ENCODE peak calls at places on chromosomes 4 and X, in five cellular contexts. One of them, this sample, is unnamed.

GRCh38 chrX:137547291-137547690 is 18.6 kb upstream of the ZIC3 start:
- DNase-seq in PC-3: no peak
- DNase-seq in fibroblast of lung: no peak
- DNase-seq in GM12878: no peak
- DNase-seq in neural progenitor cell: peak
- DNase-seq in this sample: no peak

GRCh38 chr4:74418063-74418670 is 26.8 kb upstream of the AREG start:
- DNase-seq in PC-3: peak
- DNase-seq in fibroblast of lung: peak
- DNase-seq in GM12878: no peak
- DNase-seq in neural progenitor cell: no peak
- DNase-seq in this sample: no peak

GRCh38 chrX:3046253-3046909 is 5.1 kb downstream of the ARSF start:
- DNase-seq in PC-3: no peak
- DNase-seq in fibroblast of lung: no peak
- DNase-seq in GM12878: no peak
- DNase-seq in neural progenitor cell: no peak
- DNase-seq in this sample: peak

GRCh38 chrX:51891821-51892551 is 1.4 kb upstream of the MAGED1 start:
- DNase-seq in PC-3: no peak
- DNase-seq in fibroblast of lung: peak
- DNase-seq in GM12878: no peak
- DNase-seq in neural progenitor cell: peak
- DNase-seq in this sample: no peak

GRCh38 chr4:88101165-88101564 is 57.3 kb downstream of the ABCG2 start:
- DNase-seq in PC-3: no peak
- DNase-seq in fibroblast of lung: no peak
- DNase-seq in GM12878: peak
- DNase-seq in neural progenitor cell: no peak
- DNase-seq in this sample: no peak

GRCh38 chr4:1614854-1615595 is 69.1 kb downstream of the FAM53A start:
- DNase-seq in PC-3: peak
- DNase-seq in fibroblast of lung: no peak
- DNase-seq in GM12878: no peak
- DNase-seq in neural progenitor cell: no peak
- DNase-seq in this sample: no peak

GRCh38 chr4:94489075-94489474 is 37.3 kb downstream of the PDLIM5 start:
- DNase-seq in PC-3: no peak
- DNase-seq in fibroblast of lung: no peak
- DNase-seq in GM12878: no peak
- DNase-seq in neural progenitor cell: no peak
- DNase-seq in this sample: no peak

GRCh38 chr4:11010624-11011023 is 326.1 kb upstream of the CLNK start:
- DNase-seq in PC-3: no peak
- DNase-seq in fibroblast of lung: no peak
- DNase-seq in GM12878: no peak
- DNase-seq in neural progenitor cell: no peak
- DNase-seq in this sample: no peak

GRCh38 chr4:147103403-147103946 is 157.8 kb upstream of the TTC29 start:
- DNase-seq in PC-3: peak
- DNase-seq in fibroblast of lung: peak
- DNase-seq in GM12878: no peak
- DNase-seq in neural progenitor cell: no peak
- DNase-seq in this sample: no peak

GRCh38 chr4:91280551-91281290 is 1023.0 kb upstream of the GRID2 start:
- DNase-seq in PC-3: no peak
- DNase-seq in fibroblast of lung: no peak
- DNase-seq in GM12878: no peak
- DNase-seq in neural progenitor cell: no peak
- DNase-seq in this sample: no peak

GRCh38 chr4:101222156-101222845 is 125.0 kb downstream of the PPP3CA start:
- DNase-seq in PC-3: no peak
- DNase-seq in fibroblast of lung: peak
- DNase-seq in GM12878: no peak
- DNase-seq in neural progenitor cell: no peak
- DNase-seq in this sample: no peak

GRCh38 chr4:97720869-97721432 is 422.3 kb downstream of the STPG2 start:
- DNase-seq in PC-3: peak
- DNase-seq in fibroblast of lung: no peak
- DNase-seq in GM12878: no peak
- DNase-seq in neural progenitor cell: peak
- DNase-seq in this sample: no peak

GRCh38 chrX:43589735-43590515 is 66.2 kb upstream of the MAOA start:
- DNase-seq in PC-3: peak
- DNase-seq in fibroblast of lung: peak
- DNase-seq in GM12878: no peak
- DNase-seq in neural progenitor cell: no peak
- DNase-seq in this sample: no peak

GRCh38 chr4:145930592-145930991 is 8.0 kb downstream of the ZNF827 start:
- DNase-seq in PC-3: no peak
- DNase-seq in fibroblast of lung: peak
- DNase-seq in GM12878: no peak
- DNase-seq in neural progenitor cell: no peak
- DNase-seq in this sample: no peak

GRCh38 chrX:53294024-53294648 is 12.8 kb upstream of the IQSEC2 start:
- DNase-seq in PC-3: peak
- DNase-seq in fibroblast of lung: peak
- DNase-seq in GM12878: no peak
- DNase-seq in neural progenitor cell: no peak
- DNase-seq in this sample: no peak

GRCh38 chr4:173990126-173990878 is 293.2 kb downstream of the FBXO8 start:
- DNase-seq in PC-3: peak
- DNase-seq in fibroblast of lung: peak
- DNase-seq in GM12878: no peak
- DNase-seq in neural progenitor cell: peak
- DNase-seq in this sample: no peak

GRCh38 chr4:98642991-98643426 is 15.4 kb downstream of the TSPAN5 start:
- DNase-seq in PC-3: peak
- DNase-seq in fibroblast of lung: peak
- DNase-seq in GM12878: no peak
- DNase-seq in neural progenitor cell: no peak
- DNase-seq in this sample: no peak

GRCh38 chrX:98294310-98294709 is 1410.6 kb downstream of the RPA4 start:
- DNase-seq in PC-3: no peak
- DNase-seq in fibroblast of lung: no peak
- DNase-seq in GM12878: no peak
- DNase-seq in neural progenitor cell: no peak
- DNase-seq in this sample: no peak

GRCh38 chr4:100898844-100899243 is 381.0 kb upstream of the EMCN start:
- DNase-seq in PC-3: no peak
- DNase-seq in fibroblast of lung: no peak
- DNase-seq in GM12878: no peak
- DNase-seq in neural progenitor cell: no peak
- DNase-seq in this sample: no peak

GRCh38 chrX:50183891-50184290 is 16.9 kb downstream of the AKAP4 start:
- DNase-seq in PC-3: no peak
- DNase-seq in fibroblast of lung: no peak
- DNase-seq in GM12878: no peak
- DNase-seq in neural progenitor cell: no peak
- DNase-seq in this sample: no peak

GRCh38 chr4:48698029-48698901 is 81.8 kb downstream of the FRYL start:
- DNase-seq in PC-3: peak
- DNase-seq in fibroblast of lung: peak
- DNase-seq in GM12878: no peak
- DNase-seq in neural progenitor cell: peak
- DNase-seq in this sample: no peak

GRCh38 chrX:119899125-119899524 is 3.4 kb downstream of the AKAP14 start:
- DNase-seq in PC-3: peak
- DNase-seq in fibroblast of lung: no peak
- DNase-seq in GM12878: no peak
- DNase-seq in neural progenitor cell: no peak
- DNase-seq in this sample: no peak

GRCh38 chrX:12844319-12844718 is 22.6 kb upstream of the TLR7 start:
- DNase-seq in PC-3: no peak
- DNase-seq in fibroblast of lung: no peak
- DNase-seq in GM12878: peak
- DNase-seq in neural progenitor cell: no peak
- DNase-seq in this sample: no peak

DNA sequence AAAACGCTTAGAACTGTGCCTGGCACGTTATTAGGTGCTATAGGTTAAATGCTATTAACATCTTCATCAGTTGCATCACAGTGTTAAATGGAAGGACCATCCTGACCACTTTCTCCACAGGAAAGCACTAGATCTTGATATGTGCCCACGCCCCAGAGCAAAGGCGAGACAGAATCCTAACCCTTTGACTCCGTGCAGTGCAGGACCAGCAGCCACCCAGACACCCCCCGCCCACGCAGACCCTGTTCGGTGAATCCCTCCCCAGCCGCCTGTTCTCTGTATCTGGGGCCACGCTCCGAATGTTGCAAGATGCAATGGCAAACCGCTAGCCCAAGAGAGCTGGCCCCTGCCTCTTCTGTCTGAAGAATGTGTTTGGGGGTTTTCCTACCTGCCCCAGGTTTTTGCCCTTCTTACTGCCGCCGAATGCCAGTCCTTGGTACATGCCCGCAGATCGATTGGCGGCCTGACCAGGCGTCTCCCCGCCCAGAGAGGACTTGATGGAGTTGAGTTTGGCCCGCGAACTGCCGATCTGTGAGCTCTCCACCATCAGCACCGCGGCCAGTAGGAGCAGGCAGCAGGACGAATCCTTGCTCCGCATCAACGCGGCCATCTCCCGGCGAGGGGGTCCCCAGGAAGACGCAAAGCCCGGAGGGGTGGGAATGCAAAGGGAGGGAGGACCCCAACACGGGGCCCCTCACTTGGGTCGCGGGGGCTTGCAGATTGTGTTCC is 967 bp downstream of the DKK2 start:
- DNase-seq in PC-3: no peak
- DNase-seq in fibroblast of lung: peak
- DNase-seq in GM12878: no peak
- DNase-seq in neural progenitor cell: peak
- DNase-seq in this sample: no peak
- TF ChIP-seq EZH2 in PC-3: no peak
- TF ChIP-seq EZH2 in fibroblast of lung: no peak
- TF ChIP-seq EZH2 in GM12878: peak
- TF ChIP-seq EZH2 in neural progenitor cell: peak
- TF ChIP-seq EZH2 in this sample: no peak

GRCh38 chr4:12724520-12724919 is 759.6 kb downstream of the RAB28 start:
- DNase-seq in PC-3: peak
- DNase-seq in fibroblast of lung: no peak
- DNase-seq in GM12878: no peak
- DNase-seq in neural progenitor cell: peak
- DNase-seq in this sample: no peak
- TF ChIP-seq CTCF in PC-3: peak
- TF ChIP-seq CTCF in fibroblast of lung: peak
- TF ChIP-seq CTCF in GM12878: peak
- TF ChIP-seq CTCF in neural progenitor cell: peak
- TF ChIP-seq CTCF in this sample: peak

GRCh38 chr4:95537181-95537580 is 11.6 kb downstream of the UNC5C start:
- DNase-seq in PC-3: no peak
- DNase-seq in fibroblast of lung: no peak
- DNase-seq in GM12878: no peak
- DNase-seq in neural progenitor cell: no peak
- DNase-seq in this sample: no peak
- H3K4me3 ChIP-seq in PC-3: no peak
- H3K4me3 ChIP-seq in fibroblast of lung: peak
- H3K4me3 ChIP-seq in GM12878: no peak
- H3K4me3 ChIP-seq in neural progenitor cell: no peak
- H3K4me3 ChIP-seq in this sample: no peak

GRCh38 chr4:156954598-156954997 is 17.0 kb downstream of the PDGFC start:
- DNase-seq in PC-3: no peak
- DNase-seq in fibroblast of lung: no peak
- DNase-seq in GM12878: no peak
- DNase-seq in neural progenitor cell: no peak
- DNase-seq in this sample: no peak
- TF ChIP-seq EZH2 in PC-3: no peak
- TF ChIP-seq EZH2 in fibroblast of lung: no peak
- TF ChIP-seq EZH2 in GM12878: no peak
- TF ChIP-seq EZH2 in neural progenitor cell: no peak
- TF ChIP-seq EZH2 in this sample: no peak

GRCh38 chrX:132716006-132716405 is 227.2 kb upstream of the MBNL3 start:
- DNase-seq in PC-3: peak
- DNase-seq in fibroblast of lung: peak
- DNase-seq in GM12878: no peak
- DNase-seq in neural progenitor cell: peak
- DNase-seq in this sample: no peak
- TF ChIP-seq CTCF in PC-3: peak
- TF ChIP-seq CTCF in fibroblast of lung: peak
- TF ChIP-seq CTCF in GM12878: peak
- TF ChIP-seq CTCF in neural progenitor cell: peak
- TF ChIP-seq CTCF in this sample: peak

GRCh38 chr4:186840771-186841301 is 117.2 kb upstream of the FAT1 start:
- DNase-seq in PC-3: no peak
- DNase-seq in fibroblast of lung: no peak
- DNase-seq in GM12878: no peak
- DNase-seq in neural progenitor cell: no peak
- DNase-seq in this sample: no peak
- H3K4me3 ChIP-seq in PC-3: no peak
- H3K4me3 ChIP-seq in fibroblast of lung: peak
- H3K4me3 ChIP-seq in GM12878: no peak
- H3K4me3 ChIP-seq in neural progenitor cell: no peak
- H3K4me3 ChIP-seq in this sample: no peak

GRCh38 chr4:4866833-4867744 is 7.6 kb downstream of the MSX1 start:
- DNase-seq in PC-3: no peak
- DNase-seq in fibroblast of lung: no peak
- DNase-seq in GM12878: no peak
- DNase-seq in neural progenitor cell: peak
- DNase-seq in this sample: no peak
- TF ChIP-seq EZH2 in PC-3: no peak
- TF ChIP-seq EZH2 in fibroblast of lung: peak
- TF ChIP-seq EZH2 in GM12878: no peak
- TF ChIP-seq EZH2 in neural progenitor cell: peak
- TF ChIP-seq EZH2 in this sample: no peak